ENCODE peak calls at places on chromosomes 16 and 17, in nine cellular contexts. I is kidney epithelial cell, B is AG04450, E is gastrocnemius medialis, Z is heart left ventricle, L is thoracic aorta, O is AG09309, P is fibroblast of lung, T is H1. R is an unnamed sample.

GRCh38 chr16:57999366-57999970 is 1.0 kb downstream of the ZNF319 start:
- DNase-seq in B (no peak), O (no peak), E (no peak), P (peak), T (no peak), L (no peak), I (no peak), Z (no peak), R (peak)

GRCh38 chr17:59377410-59377809 is 46.0 kb downstream of the YPEL2 start:
- DNase-seq in P (peak), B (no peak), E (no peak), I (no peak), T (no peak), L (no peak), Z (no peak), O (no peak), R (no peak)

GRCh38 chr17:71631483-71631882 is 489.3 kb upstream of the SOX9 start:
- DNase-seq in O (no peak), Z (no peak), T (no peak), P (peak), I (no peak), L (no peak), E (no peak), B (no peak), R (no peak)

GRCh38 chr16:10749680-10750035 is 6.0 kb downstream of the NUBP1 start:
- DNase-seq in I (no peak), T (no peak), E (no peak), P (peak), L (no peak), B (no peak), O (no peak), Z (no peak), R (no peak)

GRCh38 chr17:39144414-39144813 is 7.0 kb downstream of the PLXDC1 start:
- DNase-seq in L (no peak), P (peak), O (no peak), T (no peak), B (peak), Z (peak), I (no peak), E (peak), R (peak)

GRCh38 chr16:74020086-74020670 is 276.4 kb upstream of the PSMD7 start:
- DNase-seq in B (no peak), P (no peak), T (no peak), L (no peak), I (no peak), O (no peak), Z (no peak), E (no peak), R (no peak)

GRCh38 chr16:69404275-69404805 is 18.5 kb upstream of the TERF2 start:
- DNase-seq in P (peak), T (no peak), O (no peak), I (no peak), L (no peak), B (no peak), E (no peak), Z (no peak), R (peak)

GRCh38 chr17:37791434-37791833 is 46.6 kb upstream of the HNF1B start:
- DNase-seq in P (peak), B (no peak), L (no peak), Z (no peak), I (peak), E (no peak), O (peak), T (no peak), R (peak)

GRCh38 chr17:80791758-80792284 is 199.8 kb upstream of the CHMP6 start:
- DNase-seq in Z (no peak), I (peak), B (peak), T (no peak), E (peak), O (peak), P (peak), L (peak), R (peak)

GRCh38 chr17:81810892-81811704 is 7.1 kb downstream of the GCGR start:
- DNase-seq in O (no peak), B (no peak), Z (no peak), T (no peak), E (no peak), L (no peak), I (no peak), P (no peak), R (no peak)

GRCh38 chr16:12569061-12569460 is 234.6 kb downstream of the CPPED1 start:
- DNase-seq in E (no peak), B (no peak), I (no peak), O (no peak), P (no peak), T (no peak), L (no peak), Z (no peak), R (no peak)

GRCh38 chr17:27239046-27239445 is 54.9 kb upstream of the WSB1 start:
- DNase-seq in P (no peak), I (no peak), Z (no peak), L (no peak), O (no peak), E (no peak), T (no peak), B (no peak), R (no peak)

GRCh38 chr16:86814256-86814655 is 235.9 kb downstream of the FOXL1 start:
- DNase-seq in I (no peak), L (no peak), T (no peak), Z (no peak), O (no peak), E (no peak), P (no peak), B (no peak), R (no peak)

GRCh38 chr16:11094075-11094593 is 149.8 kb downstream of the CLEC16A start:
- DNase-seq in I (no peak), P (peak), O (no peak), L (no peak), Z (no peak), B (peak), E (no peak), T (no peak), R (peak)

GRCh38 chr16:72810480-72810879 is 237.4 kb downstream of the ZFHX3 start:
- DNase-seq in I (no peak), O (no peak), L (no peak), E (no peak), T (no peak), P (no peak), Z (no peak), B (no peak), R (no peak)

GRCh38 chr16:72809446-72809845 is 238.5 kb downstream of the ZFHX3 start:
- DNase-seq in Z (no peak), I (peak), T (no peak), L (no peak), E (no peak), P (no peak), O (no peak), B (no peak), R (no peak)

GRCh38 chr16:72812651-72813050 is 235.3 kb downstream of the ZFHX3 start:
- DNase-seq in I (no peak), O (no peak), Z (no peak), E (no peak), B (no peak), T (no peak), P (no peak), L (no peak), R (no peak)

GRCh38 chr16:72811867-72812266 is 236.1 kb downstream of the ZFHX3 start:
- DNase-seq in P (no peak), E (no peak), T (no peak), L (no peak), O (no peak), B (no peak), I (no peak), Z (no peak), R (no peak)

GRCh38 chr16:72811188-72811720 is 236.7 kb downstream of the ZFHX3 start:
- DNase-seq in Z (no peak), T (no peak), O (no peak), B (no peak), E (no peak), L (no peak), I (no peak), P (no peak), R (no peak)
- H3K4me3 ChIP-seq in Z (no peak), T (no peak), O (no peak), B (no peak), E (no peak), L (no peak), I (no peak), P (no peak), R (no peak)

DNA sequence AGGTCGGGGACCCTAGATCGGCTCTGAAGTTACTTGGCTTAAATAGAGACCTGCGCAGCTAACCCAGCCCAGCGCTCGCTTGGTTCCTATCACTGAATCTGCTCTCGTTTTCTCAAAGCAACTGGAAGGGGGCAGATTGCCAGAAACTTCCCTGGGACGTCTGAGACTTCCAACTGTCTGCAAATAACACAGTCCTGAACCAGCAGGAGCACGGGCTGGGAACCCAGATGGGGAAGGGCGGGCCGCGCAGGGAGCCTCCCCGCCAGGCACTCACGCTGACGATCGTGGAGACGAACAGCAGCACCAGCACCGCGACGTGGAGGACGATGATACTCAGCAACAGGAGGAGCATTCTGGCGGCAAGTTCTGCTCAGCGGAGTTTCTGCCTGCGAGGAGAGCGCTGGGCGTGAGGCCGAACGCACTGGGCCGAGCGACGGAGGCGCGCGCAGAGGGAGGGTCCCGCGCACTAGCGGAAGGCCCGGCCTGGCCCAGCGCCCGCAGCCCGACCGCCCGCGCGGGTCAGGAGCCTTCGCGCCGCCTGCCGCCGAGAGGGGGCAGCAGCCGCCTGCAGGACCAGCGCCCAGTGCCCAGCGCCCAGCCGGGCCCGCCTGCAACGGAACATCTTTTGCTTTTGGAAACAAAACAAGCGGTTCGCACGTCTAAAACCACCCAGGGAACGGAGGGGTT is 4.6 kb downstream of the PMP22 start:
- DNase-seq in Z (peak), B (peak), P (peak), E (peak), T (peak), O (peak), L (peak), I (no peak), R (peak)
- TF ChIP-seq CTCF in Z (peak), B (peak), P (peak), E (peak), T (peak), O (peak), L (peak), I (peak), R (peak)

GRCh38 chr17:62064791-62065563 is at the start of gene MED13:
- DNase-seq in L (peak), I (no peak), E (peak), B (no peak), T (no peak), Z (peak), P (peak), O (no peak), R (peak)

GRCh38 chr17:62065611-62066468 is 762 bp upstream of the MED13 start:
- DNase-seq in T (peak), I (peak), P (peak), E (peak), O (peak), B (peak), L (peak), Z (peak), R (peak)

GRCh38 chr17:62064029-62064790 is 868 bp downstream of the MED13 start:
- DNase-seq in O (no peak), P (peak), L (no peak), T (no peak), B (no peak), E (no peak), I (no peak), Z (no peak), R (peak)

GRCh38 chr17:62062313-62062712 is 2.8 kb downstream of the MED13 start:
- DNase-seq in P (peak), T (no peak), I (no peak), E (no peak), B (no peak), Z (no peak), L (no peak), O (no peak), R (peak)

DNA sequence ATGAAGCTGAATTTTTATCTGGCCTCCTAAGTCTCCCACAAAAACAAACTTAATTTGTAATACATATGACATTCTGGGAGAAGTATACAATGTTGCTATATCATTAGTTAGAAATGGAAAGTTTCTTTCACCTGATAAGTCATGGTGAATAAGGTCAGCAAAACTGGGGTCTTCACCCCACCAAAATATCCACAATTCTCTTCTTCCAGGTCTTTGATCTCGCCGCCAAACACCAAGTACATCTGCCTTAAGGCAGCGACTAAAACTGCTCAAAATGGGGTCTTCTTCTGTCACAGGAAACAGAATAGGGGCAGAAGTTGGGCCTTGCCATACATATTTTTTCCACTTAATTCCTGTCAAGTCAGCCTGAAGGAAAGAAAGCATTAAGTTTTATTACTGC is 2.1 kb downstream of the MED13 start:
- DNase-seq in T (no peak), O (no peak), L (no peak), P (no peak), B (no peak), Z (no peak), I (no peak), E (no peak), R (no peak)
- H3K4me3 ChIP-seq in T (no peak), O (no peak), L (peak), P (peak), B (peak), Z (no peak), I (peak), E (peak), R (peak)

GRCh38 chr17:12085076-12085949 is 64.6 kb downstream of the MAP2K4 start:
- DNase-seq in P (no peak), L (no peak), I (no peak), B (no peak), Z (no peak), O (no peak), E (no peak), T (no peak), R (no peak)
- TF ChIP-seq CTCF in P (no peak), L (no peak), I (no peak), B (no peak), Z (no peak), O (no peak), E (no peak), T (peak), R (no peak)

GRCh38 chr17:56926704-56927103 is 12.9 kb upstream of the TRIM25 start:
- DNase-seq in P (no peak), L (no peak), T (no peak), B (no peak), Z (no peak), I (no peak), E (no peak), O (no peak), R (no peak)
- H3K4me3 ChIP-seq in P (no peak), L (no peak), T (no peak), B (no peak), Z (no peak), I (no peak), E (no peak), O (no peak), R (no peak)

GRCh38 chr17:30920282-30920681 is 1.5 kb upstream of the ADAP2 start:
- DNase-seq in B (peak), I (no peak), Z (peak), L (no peak), E (no peak), O (no peak), T (peak), P (peak), R (peak)
- TF ChIP-seq CTCF in B (peak), I (no peak), Z (no peak), L (no peak), E (no peak), O (no peak), T (peak), P (peak), R (no peak)

GRCh38 chr17:17445296-17445924 is 31.4 kb upstream of the MED9 start:
- DNase-seq in P (no peak), I (no peak), T (no peak), E (no peak), B (no peak), Z (no peak), O (no peak), L (no peak), R (no peak)
- H3K4me3 ChIP-seq in P (no peak), I (no peak), T (no peak), E (no peak), B (no peak), Z (no peak), O (no peak), L (no peak), R (no peak)

DNA sequence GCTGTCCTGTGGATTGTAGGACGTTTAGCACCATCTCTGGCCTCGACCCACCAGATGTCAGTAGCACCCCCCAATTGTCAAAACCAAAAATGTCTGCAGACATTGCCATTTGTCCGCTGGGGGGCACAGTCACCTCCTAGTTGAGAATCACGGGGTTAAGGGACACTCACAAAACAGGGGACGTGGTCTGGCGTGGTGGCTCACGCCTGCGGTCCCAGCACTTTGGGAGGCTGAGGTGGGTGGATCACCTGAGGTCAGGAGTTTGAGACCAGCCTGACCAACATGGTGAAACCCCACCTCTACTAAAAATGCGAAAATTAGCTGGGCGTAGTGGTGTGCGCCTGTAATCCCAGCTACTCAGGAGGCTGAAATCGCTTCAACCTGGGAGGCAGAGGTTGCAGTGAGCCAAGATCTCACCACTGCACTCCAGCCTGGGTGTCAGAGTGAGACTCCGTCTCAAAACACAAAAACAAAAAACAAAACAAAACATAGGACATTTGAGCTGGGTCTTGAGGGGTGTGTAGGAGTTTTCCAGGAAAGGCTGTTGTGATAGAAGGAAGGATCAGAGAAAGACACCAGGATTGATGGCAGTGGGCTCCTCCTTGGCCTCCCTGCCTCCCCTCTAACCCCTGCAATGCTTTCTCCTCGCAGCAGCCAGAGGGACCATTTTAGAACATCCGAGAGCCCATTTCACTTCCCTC is 171.8 kb upstream of the GSE1 start:
- DNase-seq in B (no peak), O (no peak), L (no peak), Z (no peak), I (no peak), P (no peak), T (no peak), E (no peak), R (no peak)
- TF ChIP-seq CTCF in B (no peak), O (no peak), L (no peak), Z (no peak), I (no peak), P (no peak), T (peak), E (no peak), R (no peak)

GRCh38 chr16:1300664-1301476 is 8.6 kb upstream of the UBE2I start:
- DNase-seq in T (no peak), B (no peak), Z (peak), L (no peak), I (no peak), E (peak), O (no peak), P (no peak), R (peak)
- H3K4me3 ChIP-seq in T (no peak), B (no peak), Z (no peak), L (no peak), I (no peak), E (no peak), O (peak), P (no peak), R (no peak)